ENCODE peak calls at places on chromosome 19, in five cellular contexts. E is colonic mucosa, C is left lung, D is ascending aorta, G is hepatocyte. S is an unnamed sample. For H3K4me1, the result is how much of the 10 kb centered on the place peaks cover.

GRCh38 chr19:5961969-5962945 is 15.7 kb downstream of the RANBP3 start:
- DNase-seq in D (no peak), G (peak), C (no peak), E (peak), S (peak)

GRCh38 chr19:18775586-18776287 is 15.4 kb downstream of the COMP start:
- DNase-seq in E (no peak), G (no peak), C (no peak), D (no peak), S (no peak)

GRCh38 chr19:1860133-1860775 is 3.1 kb downstream of the KLF16 start:
- DNase-seq in E (peak), C (no peak), G (peak), D (no peak), S (peak)

GRCh38 chr19:294819-295686 is 3.9 kb upstream of the PLPP2 start:
- DNase-seq in G (peak), E (peak), C (peak), D (no peak), S (peak)

GRCh38 chr19:14004619-14005380 is 1.3 kb downstream of the RFX1 start:
- DNase-seq in G (peak), D (peak), C (peak), E (peak), S (peak)

GRCh38 chr19:17473041-17473440 is 2.7 kb downstream of the SLC27A1 start:
- DNase-seq in C (no peak), E (no peak), D (no peak), G (no peak), S (peak)

GRCh38 chr19:42250666-42251531 is 4.0 kb downstream of the ERF start:
- DNase-seq in E (no peak), G (no peak), D (no peak), C (no peak), S (no peak)

GRCh38 chr19:39045506-39045905 is 13.2 kb upstream of the FBXO27 start:
- DNase-seq in E (no peak), D (no peak), C (no peak), G (no peak), S (no peak)

GRCh38 chr19:56110515-56111448 is 10.3 kb downstream of the ZNF787 start:
- DNase-seq in D (no peak), E (peak), G (peak), C (no peak), S (peak)

GRCh38 chr19:28401739-28402138 is 811.2 kb downstream of the UQCRFS1 start:
- DNase-seq in E (no peak), C (no peak), G (no peak), D (no peak), S (no peak)

GRCh38 chr19:18961767-18962423 is 20.9 kb upstream of the HOMER3 start:
- DNase-seq in D (no peak), C (no peak), G (peak), E (no peak), S (no peak)

GRCh38 chr19:17170538-17171297 is 44.4 kb upstream of the USE1 start:
- DNase-seq in C (no peak), E (no peak), D (no peak), G (no peak), S (no peak)

GRCh38 chr19:14395710-14396338 is 14.6 kb downstream of the ADGRE5 start:
- DNase-seq in G (no peak), C (peak), E (no peak), D (no peak), S (no peak)

GRCh38 chr19:19053508-19054314 is 10.1 kb upstream of the SLC25A42 start:
- DNase-seq in G (peak), D (no peak), E (peak), C (peak), S (peak)

GRCh38 chr19:10885241-10886169 is 14.2 kb downstream of the CARM1 start:
- DNase-seq in D (no peak), C (no peak), G (peak), E (no peak), S (no peak)

GRCh38 chr19:10884273-10884672 is 12.9 kb downstream of the CARM1 start:
- DNase-seq in G (peak), C (no peak), E (no peak), D (no peak), S (no peak)

GRCh38 chr19:10888421-10888866 is 17.1 kb downstream of the CARM1 start:
- DNase-seq in E (no peak), C (no peak), G (no peak), D (no peak), S (no peak)

GRCh38 chr19:10889880-10890279 is 18.5 kb downstream of the CARM1 start:
- DNase-seq in E (no peak), G (no peak), C (no peak), D (no peak), S (no peak)

GRCh38 chr19:10887616-10888367 is 16.4 kb downstream of the CARM1 start:
- DNase-seq in E (no peak), C (no peak), D (no peak), G (no peak), S (no peak)
- H3K4me1 ChIP-seq in E (under half), C (under half), D (under half), G (under half), S (under half)

GRCh38 chr19:7986321-7987083 is 18.9 kb downstream of the ELAVL1 start:
- DNase-seq in D (no peak), E (no peak), C (no peak), G (no peak), S (no peak)
- H3K4me1 ChIP-seq in D (under half), E (under half), C (under half), G (under half), S (under half)

GRCh38 chr19:43609872-43610271 is 2.0 kb upstream of the SRRM5 start:
- DNase-seq in G (no peak), E (no peak), C (no peak), D (no peak), S (no peak)
- H3K4me1 ChIP-seq in G (under half), E (under half), C (under half), D (under half), S (under half)

DNA sequence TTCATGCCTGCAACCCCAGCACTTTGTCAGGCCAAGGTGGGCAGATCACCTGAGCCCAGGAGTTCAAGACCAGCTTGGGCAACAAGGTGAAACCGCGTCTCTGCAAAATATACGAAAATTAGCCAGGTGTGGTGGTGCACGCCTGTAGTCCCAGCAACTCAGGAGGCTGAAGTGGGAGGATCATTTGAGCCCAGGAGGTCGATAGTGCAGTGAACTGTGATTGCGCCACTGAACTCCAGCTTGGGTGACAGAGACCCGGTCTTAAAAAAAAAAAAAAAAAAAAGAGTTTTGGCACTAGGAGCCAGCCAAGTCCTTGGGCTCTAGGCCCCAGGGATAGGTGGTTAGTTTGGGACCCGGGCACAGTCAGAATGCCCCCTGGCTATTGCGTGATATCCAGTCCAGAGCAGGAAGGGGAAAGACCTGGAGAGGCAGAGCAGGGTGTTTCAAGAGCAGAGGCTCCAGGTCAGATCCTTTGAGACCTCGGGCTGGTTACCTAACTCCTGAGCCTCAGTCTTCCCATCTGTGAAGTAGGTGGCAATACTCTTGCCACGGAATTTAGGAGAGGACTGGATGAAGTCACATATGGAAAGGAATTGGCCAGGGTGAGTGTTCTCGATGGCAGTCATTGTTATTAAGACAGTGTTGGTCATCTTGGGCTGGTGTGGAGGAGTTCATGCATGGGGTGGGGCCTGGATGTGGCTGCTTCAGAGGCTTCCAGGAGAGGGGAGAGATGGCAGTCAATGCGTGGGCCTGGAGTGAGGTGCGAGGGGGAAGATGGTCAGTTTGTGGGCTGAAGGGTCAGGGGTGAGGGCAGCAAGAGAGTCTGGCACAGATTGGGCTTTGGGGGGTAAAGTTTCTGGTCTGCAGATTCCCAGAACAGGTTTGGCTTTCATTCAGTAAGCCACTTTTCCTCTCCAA is 2.8 kb downstream of the PPP1R37 start:
- DNase-seq in E (no peak), C (no peak), G (no peak), D (no peak), S (no peak)
- H3K4me1 ChIP-seq in E (under half), C (half or more), G (under half), D (under half), S (under half)

GRCh38 chr19:4063369-4064072 is 3.2 kb downstream of the ZBTB7A start:
- DNase-seq in G (peak), C (peak), D (no peak), E (peak), S (peak)
- H3K4me1 ChIP-seq in G (half or more), C (half or more), D (half or more), E (under half), S (under half)

DNA sequence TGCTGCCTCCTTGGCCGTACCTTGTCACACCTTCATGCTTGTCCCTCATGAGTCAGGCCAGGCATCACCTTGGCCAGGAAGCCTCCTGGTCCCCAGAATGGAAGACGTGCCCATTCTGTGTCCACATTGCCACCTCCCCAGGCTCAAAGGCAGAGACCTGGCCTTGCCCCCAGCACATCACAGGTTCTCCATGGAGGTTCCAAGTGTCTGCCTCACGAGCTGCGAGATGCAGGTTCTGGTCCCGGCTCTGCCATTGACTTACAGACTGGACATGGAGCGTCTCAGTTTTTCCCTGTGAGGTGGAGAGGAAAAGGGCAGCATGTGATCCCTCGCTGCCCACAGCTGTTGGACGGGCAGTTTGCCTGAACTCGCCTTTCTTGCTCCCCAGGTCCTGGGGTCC is 9.1 kb upstream of the SLC7A10 start:
- DNase-seq in G (no peak), E (no peak), C (peak), D (no peak), S (no peak)
- H3K4me1 ChIP-seq in G (under half), E (under half), C (under half), D (under half), S (under half)

DNA sequence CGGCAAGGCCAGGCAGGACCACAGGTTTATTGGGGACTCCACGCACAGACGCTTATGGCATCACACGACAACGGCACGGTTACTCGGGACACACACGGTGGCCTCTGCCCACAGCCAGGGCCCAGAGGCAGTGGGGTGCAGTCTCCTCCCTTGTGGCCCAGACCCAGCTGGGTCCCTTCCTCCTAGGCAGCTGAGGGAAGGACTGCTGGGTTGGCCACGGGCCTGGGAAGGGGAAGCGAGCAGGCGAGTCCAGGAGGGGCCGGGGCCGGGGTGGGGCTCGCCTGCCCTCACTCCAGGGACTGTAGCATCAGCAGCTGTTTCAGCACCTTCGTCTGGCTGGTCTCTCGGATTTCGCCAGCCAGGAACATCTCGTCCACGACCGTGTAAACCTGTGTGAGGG is 12.5 kb downstream of the AP2S1 start:
- DNase-seq in G (no peak), E (no peak), D (no peak), C (no peak), S (no peak)
- H3K4me1 ChIP-seq in G (under half), E (under half), D (under half), C (under half), S (under half)

GRCh38 chr19:4933528-4933927 is 24.2 kb downstream of the UHRF1 start:
- DNase-seq in D (no peak), E (no peak), C (no peak), G (no peak), S (peak)

GRCh38 chr19:4937060-4937459 is 27.8 kb downstream of the UHRF1 start:
- DNase-seq in C (no peak), E (no peak), G (no peak), D (no peak), S (no peak)

GRCh38 chr19:4935449-4935848 is 26.1 kb downstream of the UHRF1 start:
- DNase-seq in G (no peak), D (no peak), E (no peak), C (no peak), S (no peak)

GRCh38 chr19:4939466-4939865 is 29.4 kb upstream of the KDM4B start:
- DNase-seq in D (no peak), E (no peak), C (no peak), G (no peak), S (no peak)
- H3K4me1 ChIP-seq in D (under half), E (under half), C (under half), G (under half), S (under half)

GRCh38 chr19:4393947-4394590 is 6.3 kb downstream of the SH3GL1 start:
- DNase-seq in G (no peak), E (no peak), D (no peak), C (peak), S (no peak)
- H3K4me1 ChIP-seq in G (half or more), E (under half), D (under half), C (half or more), S (under half)

DNA sequence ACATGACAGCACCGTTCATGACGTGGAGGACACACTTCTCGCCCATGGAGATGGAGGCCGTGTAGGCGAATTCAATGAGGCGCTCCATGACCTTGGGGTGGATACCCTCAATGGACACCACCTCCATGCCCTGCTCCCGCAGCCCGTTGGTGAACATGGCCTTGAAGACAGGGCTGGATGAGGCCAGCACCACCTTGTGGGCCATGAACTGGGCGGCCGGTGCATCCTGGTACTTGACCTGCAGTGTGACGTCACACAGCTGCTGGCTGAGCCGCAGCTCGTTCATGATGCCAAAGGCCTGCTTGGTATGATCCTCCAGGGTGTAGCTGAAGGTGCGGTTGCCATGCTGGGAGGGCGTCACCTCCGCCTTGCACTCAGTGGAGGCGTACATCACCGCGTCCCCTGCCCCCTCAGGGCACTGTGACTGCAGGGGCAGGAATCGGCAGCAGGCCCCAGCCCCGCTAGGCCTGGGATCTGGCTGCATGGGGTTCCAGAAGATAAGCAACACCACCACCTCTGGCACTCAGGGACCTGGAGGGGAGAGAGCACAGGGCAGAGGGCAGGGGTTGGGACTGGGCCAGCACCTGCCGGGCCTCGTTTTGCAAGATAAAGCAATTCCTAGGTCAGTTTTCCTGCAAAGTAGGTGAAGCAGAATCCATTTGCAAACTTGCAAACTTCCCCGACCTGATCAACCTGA is 3.5 kb downstream of the KEAP1 start:
- DNase-seq in E (no peak), C (no peak), D (no peak), G (no peak), S (no peak)
- H3K4me1 ChIP-seq in E (under half), C (half or more), D (under half), G (under half), S (under half)

S was measured in small intestine.